ENCODE peak calls at places on chromosomes 11 and 22, in ten cellular contexts. N is NCI-H1105 treated with DMSO at 0.1 percent for 48 hours; U is Calu3; R is caudate nucleus; M is activated CD8-positive, alpha-beta T cell treated with anti-CD3 and anti-CD28 coated beads, Interleukin-2, amount 10 ng/mL, durations not matched to agents 7 days and 5 days; P is MCF 10A; E is ureter; C is GM23248; Q is GM23338; X is tibial nerve. S is an unnamed sample.

GRCh38 chr11:12704049-12704448 is 29.8 kb downstream of the TEAD1 start:
- DNase-seq in R (no peak), M (no peak), P (peak), E (no peak), X (no peak), U (no peak), C (no peak), N (no peak), Q (no peak), S (peak)

GRCh38 chr11:19418221-19418620 is 177.5 kb upstream of the E2F8 start:
- DNase-seq in U (no peak), N (no peak), E (no peak), X (no peak), C (no peak), M (no peak), Q (no peak), P (no peak), R (no peak), S (no peak)

GRCh38 chr11:131581006-131581405 is 210.6 kb downstream of the NTM start:
- DNase-seq in U (no peak), C (peak), R (no peak), Q (no peak), N (no peak), P (no peak), E (no peak), M (no peak), X (no peak), S (no peak)

GRCh38 chr11:118156531-118157185 is 4.0 kb upstream of the SCN4B start:
- DNase-seq in Q (peak), M (peak), P (no peak), C (no peak), U (peak), E (no peak), R (no peak), X (no peak), N (no peak), S (no peak)

GRCh38 chr11:69199583-69200295 is 44.0 kb downstream of the SMIM38 start:
- DNase-seq in R (no peak), M (no peak), X (no peak), Q (no peak), N (no peak), P (no peak), C (no peak), U (no peak), E (no peak), S (no peak)

GRCh38 chr22:44887941-44888366 is 121.9 kb downstream of the PHF21B start:
- DNase-seq in R (no peak), U (no peak), N (no peak), C (no peak), M (no peak), Q (no peak), E (no peak), X (no peak), P (no peak), S (no peak)

GRCh38 chr11:17747131-17747955 is 12.8 kb downstream of the KCNC1 start:
- DNase-seq in P (no peak), M (no peak), U (peak), R (no peak), C (no peak), E (no peak), X (no peak), Q (no peak), N (no peak), S (no peak)

GRCh38 chr11:8011981-8012444 is 24.9 kb downstream of the EIF3F start:
- DNase-seq in C (peak), P (peak), X (no peak), M (no peak), N (no peak), U (no peak), E (peak), R (no peak), Q (no peak), S (peak)

GRCh38 chr22:38835888-38836301 is 7.9 kb downstream of the NPTXR start:
- DNase-seq in E (no peak), P (peak), X (no peak), Q (peak), C (peak), N (no peak), M (no peak), R (no peak), U (no peak), S (peak)

GRCh38 chr22:28505416-28506156 is 174.1 kb downstream of the TTC28 start:
- DNase-seq in P (no peak), N (no peak), R (no peak), U (no peak), Q (no peak), E (no peak), X (no peak), C (no peak), M (no peak), S (no peak)

GRCh38 chr11:33777906-33778305 is 3.6 kb upstream of the FBXO3 start:
- DNase-seq in M (no peak), R (no peak), C (no peak), U (no peak), X (no peak), Q (no peak), E (no peak), P (no peak), N (no peak), S (no peak)

GRCh38 chr11:17498058-17498457 is 21.4 kb upstream of the ABCC8 start:
- DNase-seq in N (peak), C (no peak), Q (peak), E (no peak), R (no peak), P (peak), U (no peak), X (no peak), M (no peak), S (no peak)

GRCh38 chr11:64675417-64676252 is 47.4 kb downstream of the NRXN2 start:
- DNase-seq in E (no peak), R (peak), M (no peak), P (peak), U (no peak), C (peak), Q (no peak), N (no peak), X (peak), S (peak)

GRCh38 chr22:44175676-44176075 is 5.0 kb upstream of the PARVG start:
- DNase-seq in X (no peak), R (no peak), Q (no peak), M (no peak), N (no peak), E (no peak), C (no peak), P (no peak), U (no peak), S (no peak)

GRCh38 chr11:131889760-131890620 is 519.6 kb downstream of the NTM start:
- DNase-seq in C (peak), R (peak), U (no peak), Q (peak), N (no peak), E (no peak), P (no peak), X (no peak), M (no peak), S (no peak)

GRCh38 chr11:81059356-81059755 is 1618.5 kb upstream of the TENM4 start:
- DNase-seq in X (no peak), C (no peak), R (no peak), E (no peak), M (no peak), P (no peak), Q (peak), U (no peak), N (no peak), S (no peak)

S was measured in adipocyte.